ENCODE peak calls at places on chromosomes 12 and 14, in seven cellular contexts. Q is B cell; C is fibroblast of lung; W is AG09309; K is H9; G is CD4-positive, alpha-beta T cell; V is neural progenitor cell. U is an unnamed sample.
A peak's percentile ranks its signal among the peaks of the same experiment; 100 is the strongest.

GRCh38 chr14:100440207-100440631 is 117.1 kb downstream of the SLC25A47 start:
- DNase-seq in Q (no peak), C (peak; percentile 85), W (no peak), K (peak; percentile 75), G (peak; percentile 22), V (peak; percentile 83), U (peak; percentile 63)

GRCh38 chr12:98973395-98973794 is 328.3 kb downstream of the APAF1 start:
- DNase-seq in Q (no peak), C (peak; percentile 20), W (peak; percentile 10), K (no peak), G (no peak), V (no peak), U (no peak)

GRCh38 chr12:32261638-32262037 is 137.7 kb upstream of the FGD4 start:
- DNase-seq in Q (no peak), C (no peak), W (no peak), K (peak; percentile 65), G (no peak), V (peak; percentile 50), U (no peak)

GRCh38 chr12:95790912-95791849 is 617 bp upstream of the NTN4 start:
- DNase-seq in Q (peak; percentile 66), C (peak; percentile 15), W (no peak), K (peak; percentile 62), G (no peak), V (peak; percentile 57), U (peak; percentile 39)

GRCh38 chr12:128819293-128820144 is 4.2 kb downstream of the SLC15A4 start:
- DNase-seq in Q (no peak), C (no peak), W (no peak), K (no peak), G (no peak), V (peak; percentile 67), U (no peak)

GRCh38 chr14:54804720-54805060 is 97.9 kb downstream of the GCH1 start:
- DNase-seq in Q (no peak), C (no peak), W (no peak), K (peak; percentile 62), G (no peak), V (no peak), U (no peak)

GRCh38 chr12:118061876-118062791 is 1.2 kb upstream of the WSB2 start:
- DNase-seq in Q (peak; percentile 57), C (peak; percentile 70), W (no peak), K (peak; percentile 80), G (no peak), V (peak; percentile 70), U (peak; percentile 49)

GRCh38 chr14:31414190-31414833 is 6.0 kb downstream of the HEATR5A start:
- DNase-seq in Q (no peak), C (no peak), W (no peak), K (no peak), G (no peak), V (no peak), U (no peak)

GRCh38 chr14:91252901-91253794 is 8.6 kb upstream of the GPR68 start:
- DNase-seq in Q (peak; percentile 81), C (no peak), W (no peak), K (peak; percentile 69), G (no peak), V (peak; percentile 84), U (peak; percentile 80)

GRCh38 chr12:52634266-52635056 is 16.1 kb upstream of the KRT73 start:
- DNase-seq in Q (no peak), C (no peak), W (no peak), K (peak; percentile 24), G (no peak), V (no peak), U (no peak)

GRCh38 chr12:70243510-70244331 is 488 bp downstream of the CNOT2 start:
- DNase-seq in Q (peak; percentile 82), C (peak; percentile 67), W (no peak), K (peak; percentile 80), G (peak; percentile 58), V (peak; percentile 84), U (peak; percentile 82)

GRCh38 chr14:105854600-105855245 is 328.3 kb downstream of the TMEM121 start:
- DNase-seq in Q (peak; percentile 16), C (no peak), W (no peak), K (peak; percentile 11), G (no peak), V (no peak), U (no peak)

GRCh38 chr12:113221181-113221996 is at the start of gene TPCN1:
- DNase-seq in Q (peak; percentile 94), C (peak; percentile 100), W (peak; percentile 100), K (peak; percentile 100), G (peak; percentile 97), V (peak; percentile 100), U (peak; percentile 96)
- TF ChIP-seq CTCF in Q (peak; percentile 21), C (peak; percentile 3), W (no peak), K (peak; percentile 17), G (no peak), V (peak; percentile 19), U (no peak)

GRCh38 chr12:63964301-63964700 is 119.8 kb downstream of the SRGAP1 start:
- DNase-seq in Q (no peak), C (no peak), W (no peak), K (no peak), G (no peak), V (peak; percentile 52), U (no peak)

GRCh38 chr12:63966603-63966975 is 122.1 kb downstream of the SRGAP1 start:
- DNase-seq in Q (no peak), C (no peak), W (no peak), K (no peak), G (no peak), V (no peak), U (no peak)

GRCh38 chr12:63967781-63968180 is 123.3 kb downstream of the SRGAP1 start:
- DNase-seq in Q (no peak), C (peak; percentile 43), W (no peak), K (no peak), G (no peak), V (no peak), U (no peak)

GRCh38 chr12:63967358-63967757 is 122.9 kb downstream of the SRGAP1 start:
- DNase-seq in Q (no peak), C (peak; percentile 79), W (no peak), K (no peak), G (no peak), V (no peak), U (no peak)

GRCh38 chr12:63965936-63966602 is 121.6 kb downstream of the SRGAP1 start:
- DNase-seq in Q (no peak), C (peak; percentile 36), W (no peak), K (no peak), G (no peak), V (no peak), U (no peak)
- TF ChIP-seq CTCF in Q (no peak), C (no peak), W (no peak), K (no peak), G (no peak), V (no peak), U (no peak)

GRCh38 chr14:52069617-52070431 is 965 bp upstream of the NID2 start:
- DNase-seq in Q (no peak), C (peak; percentile 72), W (no peak), K (peak; percentile 66), G (no peak), V (peak; percentile 74), U (peak; percentile 38)

GRCh38 chr14:52073251-52073650 is 4.4 kb upstream of the NID2 start:
- DNase-seq in Q (no peak), C (no peak), W (no peak), K (no peak), G (no peak), V (no peak), U (no peak)

GRCh38 chr14:52072266-52072780 is 3.5 kb upstream of the NID2 start:
- DNase-seq in Q (no peak), C (no peak), W (no peak), K (no peak), G (no peak), V (peak; percentile 46), U (no peak)

GRCh38 chr14:52068741-52069616 is at the start of gene NID2:
- DNase-seq in Q (peak; percentile 35), C (peak; percentile 88), W (no peak), K (peak; percentile 91), G (no peak), V (peak; percentile 95), U (peak; percentile 69)

DNA sequence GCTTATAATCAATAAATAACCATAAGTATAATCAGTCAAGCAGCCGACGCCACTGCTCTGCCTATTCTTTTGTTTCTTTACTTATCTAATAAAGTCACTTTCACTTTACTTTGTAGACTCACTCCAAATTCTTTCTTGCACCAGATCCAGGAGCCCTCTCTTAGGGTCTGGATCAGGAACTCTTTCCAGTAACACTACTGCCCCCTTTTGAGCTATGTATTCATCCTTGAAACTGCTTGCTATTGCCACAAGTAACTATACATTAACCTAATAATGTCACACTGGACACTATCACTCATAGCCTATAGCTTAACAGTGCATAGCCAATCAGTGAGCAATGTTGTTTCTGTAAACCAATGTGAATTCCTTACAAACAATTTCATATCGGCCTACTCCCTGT is 2.8 kb upstream of the NID2 start:
- DNase-seq in Q (no peak), C (no peak), W (no peak), K (no peak), G (no peak), V (peak; percentile 43), U (no peak)
- TF ChIP-seq CTCF in Q (no peak), C (peak; percentile 47), W (peak; percentile 27), K (peak; percentile 53), G (no peak), V (peak; percentile 42), U (no peak)

GRCh38 chr12:93247313-93248057 is 130.2 kb upstream of the NUDT4 start:
- DNase-seq in Q (no peak), C (peak; percentile 49), W (no peak), K (no peak), G (no peak), V (no peak), U (no peak)

GRCh38 chr12:93244514-93245077 is 133.1 kb upstream of the NUDT4 start:
- DNase-seq in Q (no peak), C (no peak), W (no peak), K (no peak), G (no peak), V (no peak), U (peak; percentile 43)

GRCh38 chr12:93243689-93244513 is 133.8 kb upstream of the NUDT4 start:
- DNase-seq in Q (no peak), C (peak; percentile 39), W (peak; percentile 74), K (no peak), G (no peak), V (no peak), U (no peak)

GRCh38 chr12:93243382-93243688 is 134.4 kb upstream of the NUDT4 start:
- DNase-seq in Q (no peak), C (no peak), W (no peak), K (no peak), G (no peak), V (no peak), U (no peak)

GRCh38 chr12:93245543-93245942 is 132.2 kb upstream of the NUDT4 start:
- DNase-seq in Q (no peak), C (no peak), W (no peak), K (no peak), G (no peak), V (peak; percentile 56), U (peak; percentile 62)
- TF ChIP-seq CTCF in Q (no peak), C (no peak), W (no peak), K (no peak), G (no peak), V (no peak), U (no peak)

GRCh38 chr14:102592969-102593840 is 756 bp downstream of the RCOR1 start:
- DNase-seq in Q (peak; percentile 79), C (peak; percentile 41), W (no peak), K (no peak), G (peak; percentile 62), V (peak; percentile 73), U (peak; percentile 65)
- TF ChIP-seq CTCF in Q (peak; percentile 71), C (peak; percentile 17), W (peak; percentile 24), K (peak; percentile 43), G (peak; percentile 56), V (peak; percentile 26), U (no peak)

GRCh38 chr14:57189070-57189469 is 79.6 kb downstream of the EXOC5 start:
- DNase-seq in Q (no peak), C (peak; percentile 3), W (no peak), K (no peak), G (no peak), V (peak; percentile 54), U (no peak)
- TF ChIP-seq CTCF in Q (no peak), C (peak; percentile 10), W (peak; percentile 36), K (peak; percentile 48), G (no peak), V (peak; percentile 53), U (no peak)